ENCODE peak calls at places on chromosome 3, in six cellular contexts. W, N, M, F, L and R are unnamed samples.

GRCh38 chr3:133532951-133533350 is 40.5 kb upstream of the CDV3 start:
- DNase-seq in W (no peak), N (peak), M (no peak), F (no peak), L (peak), R (peak)

GRCh38 chr3:108780235-108780634 is 23.0 kb upstream of the RETNLB start:
- DNase-seq in W (no peak), N (no peak), M (no peak), F (no peak), L (no peak), R (no peak)

GRCh38 chr3:189710620-189711388 is 79.6 kb downstream of the TP63 start:
- DNase-seq in W (no peak), N (peak), M (peak), F (peak), L (peak), R (peak)

GRCh38 chr3:74302959-74303358 is 311.5 kb downstream of the CNTN3 start:
- DNase-seq in W (no peak), N (no peak), M (no peak), F (no peak), L (no peak), R (no peak)

GRCh38 chr3:17151598-17152373 is 267.0 kb downstream of the PLCL2 start:
- DNase-seq in W (no peak), N (no peak), M (no peak), F (no peak), L (peak), R (no peak)

GRCh38 chr3:28053759-28054158 is 187.7 kb upstream of the CMC1 start:
- DNase-seq in W (no peak), N (peak), M (no peak), F (no peak), L (no peak), R (no peak)

GRCh38 chr3:60444898-60445297 is 806.4 kb downstream of the FHIT start:
- DNase-seq in W (no peak), N (no peak), M (no peak), F (no peak), L (peak), R (no peak)

GRCh38 chr3:50297384-50297775 is 1.8 kb downstream of the HYAL3 start:
- DNase-seq in W (no peak), N (no peak), M (no peak), F (no peak), L (no peak), R (no peak)

GRCh38 chr3:151008699-151009098 is 36.2 kb upstream of the CLRN1 start:
- DNase-seq in W (peak), N (peak), M (no peak), F (no peak), L (peak), R (peak)

GRCh38 chr3:107421170-107421792 is 44.0 kb downstream of the CCDC54 start:
- DNase-seq in W (peak), N (peak), M (no peak), F (no peak), L (peak), R (peak)

GRCh38 chr3:126274735-126275734 is 82.2 kb downstream of the KLF15 start:
- DNase-seq in W (no peak), N (no peak), M (no peak), F (no peak), L (no peak), R (no peak)

GRCh38 chr3:174120997-174121396 is 723.5 kb downstream of the NLGN1 start:
- DNase-seq in W (no peak), N (no peak), M (no peak), F (no peak), L (no peak), R (no peak)

GRCh38 chr3:16060358-16060852 is 114.1 kb upstream of the GALNT15 start:
- DNase-seq in W (no peak), N (peak), M (peak), F (peak), L (peak), R (peak)

GRCh38 chr3:53531749-53532148 is 37.3 kb downstream of the CACNA1D start:
- DNase-seq in W (no peak), N (no peak), M (no peak), F (no peak), L (peak), R (no peak)

GRCh38 chr3:30180305-30181275 is 425.8 kb upstream of the TGFBR2 start:
- DNase-seq in W (no peak), N (no peak), M (no peak), F (no peak), L (peak), R (no peak)

GRCh38 chr3:111910806-111911205 is 51.7 kb downstream of the PHLDB2 start:
- DNase-seq in W (no peak), N (peak), M (no peak), F (no peak), L (peak), R (peak)

GRCh38 chr3:129058441-129059194 is 2.0 kb upstream of the GP9 start:
- DNase-seq in W (no peak), N (no peak), M (no peak), F (no peak), L (no peak), R (peak)

GRCh38 chr3:54211097-54211496 is 88.7 kb downstream of the CACNA2D3 start:
- DNase-seq in W (no peak), N (no peak), M (no peak), F (no peak), L (no peak), R (no peak)

GRCh38 chr3:87088366-87088983 is 97.5 kb upstream of the VGLL3 start:
- DNase-seq in W (no peak), N (no peak), M (no peak), F (no peak), L (no peak), R (no peak)

GRCh38 chr3:33167716-33168339 is 50.8 kb downstream of the SUSD5 start:
- DNase-seq in W (no peak), N (peak), M (no peak), F (no peak), L (no peak), R (peak)

GRCh38 chr3:114566162-114566755 is 272.4 kb downstream of the TIGIT start:
- DNase-seq in W (no peak), N (no peak), M (no peak), F (no peak), L (no peak), R (no peak)

GRCh38 chr3:196998966-196999760 is 30.5 kb downstream of the MELTF start:
- DNase-seq in W (no peak), N (no peak), M (peak), F (no peak), L (no peak), R (no peak)

GRCh38 chr3:178385280-178385952 is 150.8 kb upstream of the KCNMB2 start:
- DNase-seq in W (peak), N (peak), M (no peak), F (peak), L (peak), R (peak)

GRCh38 chr3:11953778-11954177 is 50.4 kb upstream of the SYN2 start:
- DNase-seq in W (no peak), N (no peak), M (no peak), F (no peak), L (no peak), R (no peak)

GRCh38 chr3:129890125-129890524 is 3.4 kb downstream of the TMCC1 start:
- DNase-seq in W (no peak), N (no peak), M (no peak), F (no peak), L (no peak), R (no peak)

GRCh38 chr3:48999085-48999858 is 7.9 kb upstream of the WDR6 start:
- DNase-seq in W (no peak), N (no peak), M (no peak), F (no peak), L (no peak), R (no peak)

GRCh38 chr3:150564243-150564642 is 17.7 kb downstream of the EIF2A start:
- DNase-seq in W (no peak), N (no peak), M (no peak), F (no peak), L (no peak), R (no peak)

GRCh38 chr3:94069242-94069813 is 6.5 kb downstream of the NSUN3 start:
- DNase-seq in W (no peak), N (peak), M (no peak), F (no peak), L (peak), R (peak)

GRCh38 chr3:171115667-171116066 is 89.1 kb upstream of the SLC2A2 start:
- DNase-seq in W (no peak), N (no peak), M (no peak), F (no peak), L (no peak), R (no peak)

GRCh38 chr3:72288955-72289707 is 504.2 kb upstream of the PROK2 start:
- DNase-seq in W (no peak), N (peak), M (no peak), F (no peak), L (peak), R (no peak)
- H2AFZ ChIP-seq in W (peak), N (peak), M (no peak), F (peak), L (no peak), R (no peak)

DNA sequence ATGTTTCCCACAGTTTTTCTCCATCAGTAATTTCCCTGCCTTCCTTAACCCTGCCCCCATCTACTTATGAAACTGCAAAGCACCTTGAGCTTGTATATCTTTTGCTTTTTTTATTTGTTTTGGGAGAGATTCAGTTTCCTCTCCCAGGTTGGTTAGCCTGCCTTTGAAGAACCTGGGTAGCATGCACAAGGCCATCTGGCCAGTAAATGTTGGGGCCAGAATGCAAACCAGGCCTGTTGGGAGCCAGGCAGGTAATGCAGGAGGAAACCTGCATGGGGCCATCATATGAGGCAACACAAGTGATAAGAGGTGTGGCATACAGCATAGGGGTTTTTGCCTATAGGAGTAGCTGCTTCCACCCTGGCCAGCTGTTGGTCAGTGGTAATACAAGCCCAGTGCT is 17.7 kb downstream of the SYNPR start:
- DNase-seq in W (no peak), N (no peak), M (no peak), F (no peak), L (peak), R (no peak)
- H3K14ac ChIP-seq in W (no peak), N (no peak), M (no peak), F (no peak), L (no peak), R (no peak)

DNA sequence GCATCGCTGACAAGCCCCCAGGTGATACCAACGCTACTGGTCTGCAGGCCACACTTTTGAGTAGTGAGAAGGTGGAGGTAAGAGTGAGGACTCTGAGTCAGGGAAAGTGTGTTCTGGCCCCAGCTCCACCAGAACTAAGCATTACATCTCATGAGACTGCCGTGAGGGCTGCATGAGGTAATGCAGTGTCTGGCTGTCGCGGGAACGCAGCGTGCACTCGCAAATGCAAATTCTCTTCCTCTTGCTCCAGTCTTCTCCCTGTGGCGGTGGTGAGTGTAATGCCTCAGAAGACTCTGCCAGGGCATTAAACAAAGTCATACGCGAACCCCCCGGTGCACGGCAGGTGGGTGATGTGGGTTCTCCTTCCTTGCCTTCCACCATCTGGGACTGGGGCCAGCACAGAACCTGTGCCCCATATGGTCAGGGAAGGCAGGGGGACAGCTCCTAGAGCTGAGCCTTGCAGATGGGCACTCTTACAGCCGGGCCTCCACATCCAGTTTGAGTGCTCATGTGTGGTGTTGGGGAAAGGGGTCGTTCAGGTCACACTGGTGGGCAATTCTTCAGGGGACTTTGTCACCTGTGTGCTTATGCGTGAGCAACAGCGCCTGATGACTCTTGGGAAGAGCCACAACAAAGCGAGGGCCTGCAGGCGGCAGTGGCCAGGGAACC is 175.8 kb downstream of the XXYLT1 start:
- DNase-seq in W (no peak), N (no peak), M (no peak), F (no peak), L (no peak), R (no peak)
- H2AK5ac ChIP-seq in W (no peak), N (no peak), M (no peak), F (no peak), L (no peak), R (no peak)

GRCh38 chr3:195208631-195209030 is 62.3 kb downstream of the XXYLT1 start:
- DNase-seq in W (no peak), N (no peak), M (no peak), F (no peak), L (no peak), R (no peak)

GRCh38 chr3:195208183-195208582 is 62.8 kb downstream of the XXYLT1 start:
- DNase-seq in W (no peak), N (no peak), M (no peak), F (no peak), L (no peak), R (no peak)

GRCh38 chr3:195212033-195212748 is 58.8 kb downstream of the XXYLT1 start:
- DNase-seq in W (no peak), N (no peak), M (no peak), F (no peak), L (no peak), R (no peak)

GRCh38 chr3:195209083-195209835 is 61.7 kb downstream of the XXYLT1 start:
- DNase-seq in W (no peak), N (peak), M (no peak), F (no peak), L (no peak), R (no peak)

DNA sequence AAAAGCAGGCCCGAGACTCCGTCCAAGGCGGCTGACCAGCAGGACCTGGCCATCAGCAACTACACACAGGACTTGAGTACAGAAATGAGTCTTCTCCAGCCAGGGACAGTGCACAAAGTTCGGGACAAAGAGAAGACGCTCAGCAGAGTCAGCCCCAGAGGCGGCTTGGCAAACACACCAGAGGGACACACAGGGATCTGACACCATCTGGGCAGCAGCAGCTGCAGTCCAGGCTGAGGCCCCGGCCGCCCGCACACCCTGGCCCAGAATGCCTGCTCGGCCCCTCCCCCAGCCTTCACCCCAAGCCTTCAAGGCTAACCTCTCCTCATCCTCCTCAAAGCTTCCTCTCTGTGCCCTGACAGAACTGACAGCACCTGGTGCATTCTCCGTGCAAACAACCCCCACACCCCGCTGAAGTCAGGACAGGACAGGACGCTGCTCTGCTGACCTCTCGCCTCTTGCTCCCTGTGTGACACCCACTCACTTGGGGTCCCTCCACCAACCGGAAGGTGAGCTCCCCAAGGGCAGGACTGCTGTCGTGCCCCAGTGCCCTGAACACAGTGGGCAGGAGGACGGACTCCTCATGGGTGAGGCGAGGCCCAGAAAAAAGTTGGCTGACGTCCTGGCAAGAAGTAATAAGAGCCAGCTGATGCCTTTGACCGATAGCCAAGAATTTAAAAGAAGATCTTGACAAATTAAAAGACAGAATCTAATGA is 61.0 kb downstream of the XXYLT1 start:
- DNase-seq in W (no peak), N (peak), M (no peak), F (no peak), L (no peak), R (peak)
- H2AFZ ChIP-seq in W (no peak), N (peak), M (no peak), F (no peak), L (no peak), R (no peak)

GRCh38 chr3:105793040-105793439 is 75.8 kb downstream of the CBLB start:
- DNase-seq in W (no peak), N (no peak), M (no peak), F (no peak), L (no peak), R (peak)

GRCh38 chr3:105791134-105791533 is 77.7 kb downstream of the CBLB start:
- DNase-seq in W (no peak), N (peak), M (no peak), F (no peak), L (no peak), R (peak)

GRCh38 chr3:105791919-105792786 is 76.7 kb downstream of the CBLB start:
- DNase-seq in W (no peak), N (peak), M (no peak), F (no peak), L (peak), R (peak)

GRCh38 chr3:105788548-105789036 is 80.2 kb downstream of the CBLB start:
- DNase-seq in W (no peak), N (no peak), M (no peak), F (no peak), L (no peak), R (no peak)

GRCh38 chr3:105790534-105790933 is 78.3 kb downstream of the CBLB start:
- DNase-seq in W (no peak), N (no peak), M (no peak), F (no peak), L (no peak), R (no peak)
- H3K14ac ChIP-seq in W (no peak), N (peak), M (no peak), F (no peak), L (no peak), R (peak)